ENCODE peak calls at places on chromosome 14, in four cellular contexts. Z, X, K and B are unnamed samples.
A peak's percentile ranks its signal among the peaks of the same experiment; 100 is the strongest.

GRCh38 chr14:71526388-71526787 is 405.8 kb upstream of the RGS6 start:
- DNase-seq in X (no peak), K (no peak), Z (no peak), B (no peak)

GRCh38 chr14:90193925-90194324 is 62.4 kb upstream of the PSMC1 start:
- DNase-seq in K (no peak), X (no peak), Z (no peak), B (no peak)

GRCh38 chr14:67253076-67253635 is 11.9 kb downstream of the PALS1 start:
- DNase-seq in Z (no peak), X (no peak), K (no peak), B (no peak)

GRCh38 chr14:91862417-91862816 is 4.9 kb downstream of the TC2N start:
- DNase-seq in X (no peak), Z (no peak), K (no peak), B (no peak)

GRCh38 chr14:38880643-38881567 is 222.1 kb downstream of the SEC23A start:
- DNase-seq in Z (no peak), X (peak; percentile 19), K (no peak), B (no peak)

GRCh38 chr14:68282479-68283377 is 463.1 kb downstream of the RAD51B start:
- DNase-seq in K (no peak), X (no peak), Z (peak; percentile 29), B (no peak)

GRCh38 chr14:37588956-37589737 is 5.9 kb downstream of the FOXA1 start:
- DNase-seq in Z (no peak), K (no peak), X (no peak), B (no peak)

GRCh38 chr14:55957950-55958349 is 160.3 kb upstream of the PELI2 start:
- DNase-seq in K (no peak), Z (no peak), X (no peak), B (no peak)

GRCh38 chr14:68191567-68192321 is 372.2 kb downstream of the RAD51B start:
- DNase-seq in X (no peak), Z (no peak), K (no peak), B (no peak)

GRCh38 chr14:104479901-104480300 is 99.7 kb upstream of the C14orf180 start:
- DNase-seq in K (no peak), X (no peak), Z (no peak), B (no peak)

GRCh38 chr14:97336816-97337215 is 539.6 kb downstream of the VRK1 start:
- DNase-seq in Z (no peak), X (no peak), K (no peak), B (no peak)

GRCh38 chr14:105357626-105358025 is 40.7 kb upstream of the TEX22 start:
- DNase-seq in X (no peak), Z (no peak), K (no peak), B (no peak)

GRCh38 chr14:100668352-100668751 is 58.3 kb upstream of the DLK1 start:
- DNase-seq in Z (no peak), K (no peak), X (no peak), B (no peak)

GRCh38 chr14:100666403-100666802 is 60.3 kb upstream of the DLK1 start:
- DNase-seq in X (no peak), K (no peak), Z (no peak), B (no peak)

GRCh38 chr14:100665518-100666032 is 61.1 kb upstream of the DLK1 start:
- DNase-seq in K (peak; percentile 75), X (no peak), Z (no peak), B (no peak)

GRCh38 chr14:100667706-100668105 is 59.0 kb upstream of the DLK1 start:
- DNase-seq in K (no peak), X (no peak), Z (no peak), B (no peak)

DNA sequence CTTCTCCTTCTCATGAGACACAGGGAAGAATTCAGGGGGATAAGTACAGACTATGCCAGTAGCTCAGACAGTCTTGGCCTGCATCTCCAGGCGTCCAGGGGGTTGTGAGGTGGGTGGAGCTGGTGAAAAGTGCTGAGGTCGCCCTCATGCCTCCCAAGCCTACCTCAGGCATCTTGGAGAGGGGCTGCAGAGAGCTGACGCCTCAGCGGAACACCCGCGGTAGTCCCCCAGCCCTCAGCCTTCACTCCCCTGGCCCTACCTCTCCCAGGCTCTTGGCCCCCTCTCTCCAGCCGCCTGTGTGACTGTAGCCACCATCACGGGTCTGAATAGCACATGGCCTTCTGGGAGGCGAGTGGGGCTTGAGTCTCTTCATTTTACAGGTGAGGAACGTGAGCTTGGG is 59.8 kb upstream of the DLK1 start:
- DNase-seq in K (no peak), Z (no peak), X (no peak), B (no peak)
- H3K4me3 ChIP-seq in K (no peak overlapping the region), Z (no peak overlapping the region), X (no peak overlapping the region), B (no peak overlapping the region)

DNA sequence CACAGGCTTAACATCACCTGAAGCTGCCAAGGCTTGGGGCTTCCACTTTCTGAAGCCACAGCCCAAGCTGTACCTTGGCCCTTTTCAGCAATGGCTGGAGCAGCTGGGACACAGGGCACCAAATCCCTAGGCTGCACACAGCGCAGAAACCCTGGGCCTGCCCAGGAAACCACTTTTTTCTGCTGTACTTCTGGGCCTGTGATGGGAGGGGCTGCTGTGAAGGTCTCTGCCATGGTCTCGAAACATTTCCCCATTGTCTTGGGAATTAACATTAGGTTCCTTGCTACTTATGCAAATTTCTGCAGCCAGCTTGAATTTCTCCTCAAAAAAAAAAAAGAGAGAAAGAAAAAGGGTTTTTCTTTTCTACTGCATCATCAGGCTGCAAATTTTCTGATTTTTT is 219.1 kb downstream of the RPL10L start:
- DNase-seq in K (no peak), X (no peak), Z (no peak), B (no peak)
- H3K4me3 ChIP-seq in K (no peak overlapping the region), X (no peak overlapping the region), Z (no peak overlapping the region), B (no peak overlapping the region)

DNA sequence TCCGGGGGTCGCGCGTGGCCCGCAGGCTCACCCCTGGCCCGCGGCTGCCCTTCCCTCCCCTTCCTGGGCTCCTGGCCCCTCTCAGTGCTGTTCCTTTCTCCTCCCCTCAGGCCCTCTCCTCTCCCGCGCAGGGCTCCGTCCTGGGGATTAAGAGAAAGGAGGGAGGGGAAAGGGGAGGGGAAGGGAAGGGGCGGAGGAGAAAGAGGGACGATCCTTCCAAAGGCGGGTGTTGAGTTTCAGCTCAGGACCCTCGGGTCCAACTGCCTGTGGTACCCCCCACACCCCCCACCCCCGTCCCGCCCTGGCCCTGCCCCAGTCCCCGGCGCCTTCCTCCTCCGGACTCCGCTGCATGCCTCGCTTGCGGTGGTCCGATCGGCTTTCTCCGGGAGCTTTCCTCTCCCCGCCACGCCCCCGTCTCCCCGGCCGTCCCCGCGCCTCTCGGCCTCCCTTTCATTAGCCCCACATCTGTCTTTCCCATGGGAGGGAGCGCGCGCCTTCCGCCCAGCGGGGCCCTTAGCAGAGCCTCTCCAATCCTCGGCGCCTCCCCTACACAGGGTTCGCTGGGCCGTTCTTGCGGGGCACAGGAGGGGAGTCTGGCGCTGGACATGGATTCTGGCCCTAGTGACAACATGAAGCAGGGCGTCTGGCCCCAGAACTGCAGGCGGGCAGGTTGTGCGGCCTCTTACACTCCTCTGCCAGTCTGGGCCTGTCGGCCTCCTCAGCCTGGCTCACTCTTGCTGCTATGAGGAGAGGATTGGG is 1.4 kb upstream of the EFS start:
- DNase-seq in X (peak; percentile 38), K (peak; percentile 79), Z (no peak), B (peak; percentile 91)
- H3K4me3 ChIP-seq in X (peak overlapping the region; percentile 53), K (peak overlapping the region; percentile 85), Z (no peak overlapping the region), B (peak overlapping the region; percentile 40)

GRCh38 chr14:58641509-58641908 is 3.7 kb downstream of the DACT1 start:
- DNase-seq in K (no peak), X (no peak), Z (no peak), B (no peak)
- H3K4me3 ChIP-seq in K (no peak overlapping the region), X (no peak overlapping the region), Z (no peak overlapping the region), B (no peak overlapping the region)

GRCh38 chr14:35401422-35401729 is 3.2 kb downstream of the NFKBIA start:
- DNase-seq in Z (no peak), K (no peak), X (no peak), B (no peak)
- H3K4me3 ChIP-seq in Z (peak overlapping the region; percentile 95), K (peak overlapping the region; percentile 93), X (peak overlapping the region; percentile 65), B (peak overlapping the region; percentile 81)

GRCh38 chr14:101564444-101564776 is 3.1 kb downstream of the DIO3 start:
- DNase-seq in Z (no peak), X (no peak), K (no peak), B (peak; percentile 19)
- H3K4me3 ChIP-seq in Z (no peak overlapping the region), X (no peak overlapping the region), K (no peak overlapping the region), B (no peak overlapping the region)